ENCODE peak calls at places on chromosome 20, in four cellular contexts. T is esophagus squamous epithelium, U is pancreas, P is HCT116. B is an unnamed sample. For H3K4me1, the result is how much of the 10 kb centered on the place peaks cover.

GRCh38 chr20:49245921-49246740 is 26.9 kb downstream of the DDX27 start:
- DNase-seq in U (no peak), P (peak), T (no peak), B (peak)

GRCh38 chr20:52193886-52194545 is 2.4 kb upstream of the ZFP64 start:
- DNase-seq in P (no peak), U (no peak), T (no peak), B (peak)

GRCh38 chr20:63070771-63071540 is 64.2 kb upstream of the BHLHE23 start:
- DNase-seq in T (no peak), P (no peak), U (no peak), B (no peak)

GRCh38 chr20:56572178-56572577 is 39.1 kb downstream of the FAM209B start:
- DNase-seq in T (no peak), U (no peak), P (no peak), B (no peak)

GRCh38 chr20:37369846-37370245 is 23.9 kb downstream of the SRC start:
- DNase-seq in P (no peak), T (no peak), U (no peak), B (no peak)

GRCh38 chr20:9141916-9142315 is 73.0 kb downstream of the PLCB4 start:
- DNase-seq in T (no peak), P (no peak), U (no peak), B (no peak)

GRCh38 chr20:12882832-12883506 is 125.8 kb upstream of the SPTLC3 start:
- DNase-seq in T (no peak), U (no peak), P (no peak), B (no peak)

GRCh38 chr20:23260181-23260840 is 90.3 kb upstream of the NXT1 start:
- DNase-seq in P (no peak), T (no peak), U (no peak), B (no peak)

GRCh38 chr20:11144114-11144513 is 470.3 kb upstream of the JAG1 start:
- DNase-seq in T (no peak), P (no peak), U (no peak), B (no peak)

GRCh38 chr20:36540551-36541211 is 638 bp upstream of the MYL9 start:
- DNase-seq in P (no peak), T (no peak), U (no peak), B (no peak)

GRCh38 chr20:46934746-46935283 is 40.2 kb downstream of the EYA2 start:
- DNase-seq in T (no peak), U (no peak), P (no peak), B (no peak)

GRCh38 chr20:44810391-44811149 is at the start of gene RIMS4:
- DNase-seq in U (no peak), P (no peak), T (no peak), B (no peak)

GRCh38 chr20:43379239-43379917 is 78.3 kb upstream of the SRSF6 start:
- DNase-seq in T (no peak), P (no peak), U (no peak), B (no peak)

GRCh38 chr20:44646023-44646640 is 5.4 kb downstream of the ADA start:
- DNase-seq in U (no peak), T (no peak), P (no peak), B (no peak)

GRCh38 chr20:40706977-40707582 is 18.0 kb upstream of the MAFB start:
- DNase-seq in T (no peak), U (no peak), P (peak), B (no peak)

GRCh38 chr20:56506103-56506502 is 18.4 kb upstream of the FAM209A start:
- DNase-seq in U (no peak), T (no peak), P (no peak), B (no peak)

GRCh38 chr20:33670715-33671499 is 3.3 kb downstream of the NECAB3 start:
- DNase-seq in P (no peak), T (no peak), U (no peak), B (peak)

GRCh38 chr20:59385038-59385437 is 84.6 kb downstream of the EDN3 start:
- DNase-seq in T (no peak), P (no peak), U (no peak), B (no peak)

GRCh38 chr20:25858495-25859425 is 162.1 kb upstream of the ZNF337 start:
- DNase-seq in T (no peak), P (no peak), U (no peak), B (no peak)

GRCh38 chr20:57079016-57080005 is 187.1 kb downstream of the BMP7 start:
- DNase-seq in U (no peak), P (no peak), T (no peak), B (no peak)

GRCh38 chr20:60913298-60913697 is 338.8 kb upstream of the CDH4 start:
- DNase-seq in T (no peak), P (no peak), U (no peak), B (no peak)

GRCh38 chr20:8414611-8415274 is 282.7 kb downstream of the PLCB1 start:
- DNase-seq in P (peak), U (no peak), T (no peak), B (no peak)

GRCh38 chr20:34058831-34059230 is 53.2 kb downstream of the EIF2S2 start:
- DNase-seq in P (no peak), T (no peak), U (no peak), B (no peak)

GRCh38 chr20:46083531-46084061 is 6.2 kb downstream of the NCOA5 start:
- DNase-seq in P (no peak), T (no peak), U (no peak), B (no peak)

GRCh38 chr20:32575227-32575581 is 9.9 kb downstream of the NOL4L start:
- DNase-seq in U (no peak), T (no peak), P (no peak), B (no peak)

GRCh38 chr20:59182401-59183044 is 18.9 kb downstream of the ZNF831 start:
- DNase-seq in P (no peak), U (no peak), T (no peak), B (no peak)

GRCh38 chr20:58407966-58408557 is 19.0 kb downstream of the VAPB start:
- DNase-seq in U (peak), P (no peak), T (no peak), B (no peak)

GRCh38 chr20:61230166-61230565 is 21.9 kb upstream of the CDH4 start:
- DNase-seq in T (no peak), U (no peak), P (no peak), B (no peak)

GRCh38 chr20:53875452-53875851 is 194.9 kb downstream of the BCAS1 start:
- DNase-seq in T (no peak), U (no peak), P (no peak), B (no peak)

GRCh38 chr20:45115386-45115774 is 406 bp upstream of the WFDC5 start:
- DNase-seq in U (no peak), T (no peak), P (no peak), B (no peak)

GRCh38 chr20:23569570-23569969 is 1.3 kb upstream of the CST9L start:
- DNase-seq in U (no peak), P (no peak), T (no peak), B (no peak)

GRCh38 chr20:56750430-56750829 is 121.3 kb downstream of the TFAP2C start:
- DNase-seq in U (no peak), P (peak), T (no peak), B (no peak)

GRCh38 chr20:58374906-58375760 is 13.9 kb upstream of the VAPB start:
- DNase-seq in P (no peak), T (no peak), U (no peak), B (no peak)

GRCh38 chr20:8331740-8332412 is 199.8 kb downstream of the PLCB1 start:
- DNase-seq in T (no peak), P (no peak), U (peak), B (no peak)

GRCh38 chr20:64080013-64080812 is at the start of gene OPRL1:
- DNase-seq in T (no peak), P (no peak), U (no peak), B (no peak)

GRCh38 chr20:329325-329695 is 4.0 kb downstream of the SOX12 start:
- DNase-seq in U (no peak), P (no peak), T (no peak), B (no peak)

GRCh38 chr20:24989162-24989561 is 3.4 kb downstream of the APMAP start:
- DNase-seq in U (no peak), P (no peak), T (no peak), B (no peak)

GRCh38 chr20:56222945-56223344 is 25.6 kb upstream of the MC3R start:
- DNase-seq in U (no peak), T (no peak), P (no peak), B (peak)

GRCh38 chr20:48064929-48065328 is 279.6 kb upstream of the SULF2 start:
- DNase-seq in T (no peak), P (no peak), U (no peak), B (no peak)

GRCh38 chr20:1897965-1898464 is 2.8 kb downstream of the SIRPA start:
- DNase-seq in T (no peak), U (no peak), P (no peak), B (no peak)
- H3K4me1 ChIP-seq in T (under half), U (under half), P (under half), B (under half)

GRCh38 chr20:17835240-17835940 is 133.2 kb downstream of the SNX5 start:
- DNase-seq in U (peak), T (no peak), P (peak), B (no peak)

GRCh38 chr20:17833036-17833674 is 133.4 kb downstream of the BANF2 start:
- DNase-seq in U (no peak), T (no peak), P (no peak), B (no peak)

GRCh38 chr20:17834804-17835203 is 133.8 kb downstream of the SNX5 start:
- DNase-seq in P (no peak), T (no peak), U (no peak), B (no peak)

GRCh38 chr20:17828598-17829144 is 128.9 kb downstream of the BANF2 start:
- DNase-seq in P (no peak), T (no peak), U (no peak), B (no peak)

DNA sequence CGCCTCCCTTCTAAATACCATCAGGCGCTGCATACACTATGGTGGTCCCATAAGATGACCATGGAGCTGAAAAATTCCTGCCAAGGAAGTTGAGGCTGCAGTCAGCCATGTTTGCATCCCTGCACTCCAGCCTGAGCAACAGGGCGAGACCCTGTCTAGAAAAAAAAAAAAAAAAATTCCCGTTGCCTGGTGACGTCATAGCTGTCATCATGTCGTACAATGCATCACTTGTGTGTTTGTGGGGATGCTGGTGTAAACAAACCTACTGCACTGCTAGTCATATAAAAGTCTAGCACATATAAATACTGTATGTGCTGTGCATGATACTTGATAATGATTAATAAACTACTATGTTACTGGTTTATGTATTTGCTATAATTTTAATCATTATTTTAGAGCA is 132.5 kb downstream of the BANF2 start:
- DNase-seq in U (no peak), T (no peak), P (no peak), B (no peak)
- TF ChIP-seq CTCF in U (no peak), T (no peak), P (no peak), B (no peak)

GRCh38 chr20:35284267-35284991 is at the start of gene EIF6:
- DNase-seq in U (peak), P (peak), T (peak), B (peak)

GRCh38 chr20:35285806-35286076 is 1.2 kb upstream of the EIF6 start:
- DNase-seq in U (no peak), T (no peak), P (no peak), B (no peak)

GRCh38 chr20:35284992-35285805 is 627 bp upstream of the EIF6 start:
- DNase-seq in T (no peak), P (no peak), U (no peak), B (no peak)

GRCh38 chr20:35281506-35282101 is 3.0 kb downstream of the EIF6 start:
- DNase-seq in U (no peak), T (no peak), P (no peak), B (no peak)

GRCh38 chr20:35283441-35284266 is 918 bp downstream of the EIF6 start:
- DNase-seq in U (no peak), P (no peak), T (no peak), B (no peak)
- H3K4me1 ChIP-seq in U (under half), P (under half), T (under half), B (under half)

GRCh38 chr20:38473353-38473795 is 731 bp downstream of the RALGAPB start:
- DNase-seq in P (no peak), U (no peak), T (no peak), B (peak)
- TF ChIP-seq CTCF in P (peak), U (no peak), T (no peak), B (no peak)

GRCh38 chr20:3896302-3896701 is 7.1 kb downstream of the PANK2 start:
- DNase-seq in P (no peak), T (no peak), U (no peak), B (no peak)
- H3K4me1 ChIP-seq in P (half or more), T (under half), U (under half), B (under half)

B was measured in prostate gland.